ENCODE peak calls at places on chromosomes 2 and 18, in five cellular contexts. F is CD8-positive, alpha-beta T cell; A is GM23338; M is BE2C; X is fibroblast of lung. L is an unnamed sample.

GRCh38 chr18:1133541-1133940 is 228.9 kb downstream of the ADCYAP1 start:
- DNase-seq in M (no peak), X (no peak), A (peak; percentile 19), F (no peak), L (no peak)

GRCh38 chr2:220279372-220279771 is 651.9 kb downstream of the SLC4A3 start:
- DNase-seq in A (no peak), F (no peak), X (peak; percentile 96), M (no peak), L (peak; percentile 96)

GRCh38 chr2:170588729-170589128 is 126.4 kb upstream of the SP5 start:
- DNase-seq in X (no peak), F (no peak), M (no peak), A (no peak), L (no peak)

GRCh38 chr2:197309369-197310231 is 980 bp downstream of the ANKRD44 start:
- DNase-seq in A (peak; percentile 63), M (peak; percentile 37), F (no peak), X (no peak), L (no peak)

GRCh38 chr2:127674241-127675209 is 805 bp downstream of the LIMS2 start:
- DNase-seq in A (peak; percentile 47), F (no peak), M (no peak), X (no peak), L (no peak)

GRCh38 chr2:105521176-105521575 is 122.3 kb upstream of the FHL2 start:
- DNase-seq in A (peak; percentile 47), X (no peak), F (no peak), M (no peak), L (peak; percentile 50)

GRCh38 chr18:80250740-80251364 is 3.5 kb upstream of the PARD6G start:
- DNase-seq in F (no peak), A (no peak), X (no peak), M (no peak), L (no peak)

GRCh38 chr18:36089001-36089400 is 21.6 kb upstream of the RPRD1A start:
- DNase-seq in X (no peak), M (no peak), F (no peak), A (no peak), L (no peak)

GRCh38 chr2:85134255-85135065 is 1.3 kb downstream of the TCF7L1 start:
- DNase-seq in X (peak; percentile 56), M (no peak), F (no peak), A (peak; percentile 65), L (peak; percentile 26)

GRCh38 chr2:70113396-70114100 is 26.3 kb downstream of the PCBP1 start:
- DNase-seq in A (no peak), X (no peak), F (no peak), M (no peak), L (no peak)

GRCh38 chr2:14516844-14517243 is 115.7 kb upstream of the LRATD1 start:
- DNase-seq in A (no peak), M (no peak), X (peak; percentile 96), F (no peak), L (peak; percentile 96)

GRCh38 chr18:53944721-53945120 is 279.7 kb downstream of the MBD2 start:
- DNase-seq in A (peak; percentile 60), F (no peak), X (no peak), M (no peak), L (peak; percentile 6)

GRCh38 chr18:45997689-45998088 is 30.6 kb upstream of the EPG5 start:
- DNase-seq in M (no peak), X (no peak), A (peak; percentile 17), F (no peak), L (no peak)

GRCh38 chr18:54806526-54806925 is 21.8 kb upstream of the RAB27B start:
- DNase-seq in M (no peak), A (no peak), F (no peak), X (peak; percentile 64), L (peak; percentile 54)

GRCh38 chr2:86300496-86300895 is 36.9 kb downstream of the REEP1 start:
- DNase-seq in F (no peak), A (no peak), X (no peak), M (peak; percentile 14), L (peak; percentile 20)

GRCh38 chr18:74669136-74669798 is 71.6 kb downstream of the ZNF407 start:
- DNase-seq in M (no peak), F (no peak), X (no peak), A (no peak), L (no peak)

GRCh38 chr2:207930747-207931146 is 94.6 kb downstream of the PLEKHM3 start:
- DNase-seq in F (no peak), X (no peak), A (peak; percentile 25), M (peak; percentile 38), L (no peak)

GRCh38 chr2:121326628-121327027 is 41.6 kb upstream of the TFCP2L1 start:
- DNase-seq in A (no peak), M (no peak), X (no peak), F (no peak), L (no peak)

GRCh38 chr18:54263904-54264336 is 5.4 kb upstream of the POLI start:
- DNase-seq in X (no peak), M (no peak), A (no peak), F (no peak), L (no peak)

GRCh38 chr18:48860276-48861180 is 90.2 kb downstream of the SMAD7 start:
- DNase-seq in A (peak; percentile 54), X (no peak), F (no peak), M (no peak), L (no peak)

GRCh38 chr18:5662586-5663090 is 118.8 kb upstream of the EPB41L3 start:
- DNase-seq in A (no peak), M (no peak), X (peak; percentile 64), F (no peak), L (no peak)

GRCh38 chr2:238231251-238231793 is 8.5 kb downstream of the HES6 start:
- DNase-seq in X (peak; percentile 54), M (no peak), F (peak; percentile 61), A (peak; percentile 90), L (peak; percentile 70)

GRCh38 chr2:181124499-181124898 is 144.1 kb downstream of the UBE2E3 start:
- DNase-seq in A (peak; percentile 11), F (no peak), M (no peak), X (peak; percentile 41), L (peak; percentile 8)

GRCh38 chr2:214069254-214069653 is 341.6 kb upstream of the VWC2L start:
- DNase-seq in M (peak; percentile 61), X (peak; percentile 95), A (no peak), F (no peak), L (peak; percentile 95)

GRCh38 chr2:151767536-151767935 is 33.3 kb upstream of the NEB start:
- DNase-seq in X (peak; percentile 14), M (no peak), F (no peak), A (no peak), L (no peak)

GRCh38 chr18:61541673-61542072 is 208.4 kb downstream of the CDH20 start:
- DNase-seq in F (no peak), X (no peak), M (no peak), A (no peak), L (no peak)

GRCh38 chr18:29711931-29712330 is 1330.6 kb downstream of the DSC3 start:
- DNase-seq in F (no peak), A (peak; percentile 91), X (no peak), M (no peak), L (no peak)

GRCh38 chr18:41745166-41746049 is 209.6 kb upstream of the PIK3C3 start:
- DNase-seq in A (peak; percentile 82), F (no peak), X (peak; percentile 38), M (peak; percentile 16), L (peak; percentile 30)

GRCh38 chr2:84495539-84496146 is 20.7 kb upstream of the DNAH6 start:
- DNase-seq in F (no peak), X (peak; percentile 63), M (no peak), A (peak; percentile 77), L (peak; percentile 80)

GRCh38 chr2:72916743-72917137 is 579 bp upstream of the EMX1 start:
- DNase-seq in A (peak; percentile 45), F (no peak), X (no peak), M (no peak), L (no peak)

GRCh38 chr2:125658583-125658982 is 997.4 kb upstream of the GYPC start:
- DNase-seq in X (no peak), A (no peak), M (no peak), F (no peak), L (no peak)

GRCh38 chr18:9968081-9968848 is 54.4 kb downstream of the VAPA start:
- DNase-seq in M (no peak), X (peak; percentile 36), F (no peak), A (no peak), L (no peak)
- H3K4me3 ChIP-seq in M (no peak overlapping the region), X (no peak overlapping the region), F (no peak overlapping the region), A (no peak overlapping the region), L (no peak overlapping the region)

DNA sequence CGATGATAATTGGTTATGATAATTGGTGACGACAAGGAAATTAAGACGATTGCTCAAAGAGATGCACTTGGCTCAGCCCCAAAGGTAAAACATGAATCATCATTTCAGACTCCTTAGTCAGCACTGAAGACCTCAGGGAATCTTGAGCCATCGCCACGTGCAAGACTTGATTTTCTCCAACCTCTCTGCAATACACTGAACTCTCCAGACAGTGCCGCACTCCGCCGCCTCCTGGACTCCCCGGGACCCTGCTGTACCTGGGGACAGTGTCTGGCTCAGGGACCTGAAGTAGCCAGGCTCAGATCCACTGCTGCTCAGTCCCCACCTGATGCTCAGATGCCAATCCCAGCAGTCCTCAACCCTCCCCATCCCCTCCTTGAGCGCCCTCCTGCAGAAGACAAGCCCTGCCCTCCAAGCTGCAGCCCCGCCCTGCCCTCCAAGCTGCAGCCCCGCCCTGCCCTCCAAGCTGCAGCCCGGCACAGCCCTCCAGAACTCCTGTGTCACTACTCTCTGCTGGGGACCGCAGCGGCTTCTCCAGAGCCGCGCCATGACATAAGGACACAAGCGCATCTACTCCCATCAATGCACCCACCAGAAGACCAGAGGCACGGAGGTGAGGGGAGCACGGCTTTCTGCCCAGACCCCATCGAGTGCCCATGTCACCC is 1.1 kb downstream of the TMEM18 start:
- DNase-seq in X (peak; percentile 91), F (no peak), A (peak; percentile 79), M (peak; percentile 75), L (peak; percentile 95)
- TF ChIP-seq CTCF in X (peak; percentile 53), F (no peak), A (no peak), M (peak; percentile 40), L (peak; percentile 44)

DNA sequence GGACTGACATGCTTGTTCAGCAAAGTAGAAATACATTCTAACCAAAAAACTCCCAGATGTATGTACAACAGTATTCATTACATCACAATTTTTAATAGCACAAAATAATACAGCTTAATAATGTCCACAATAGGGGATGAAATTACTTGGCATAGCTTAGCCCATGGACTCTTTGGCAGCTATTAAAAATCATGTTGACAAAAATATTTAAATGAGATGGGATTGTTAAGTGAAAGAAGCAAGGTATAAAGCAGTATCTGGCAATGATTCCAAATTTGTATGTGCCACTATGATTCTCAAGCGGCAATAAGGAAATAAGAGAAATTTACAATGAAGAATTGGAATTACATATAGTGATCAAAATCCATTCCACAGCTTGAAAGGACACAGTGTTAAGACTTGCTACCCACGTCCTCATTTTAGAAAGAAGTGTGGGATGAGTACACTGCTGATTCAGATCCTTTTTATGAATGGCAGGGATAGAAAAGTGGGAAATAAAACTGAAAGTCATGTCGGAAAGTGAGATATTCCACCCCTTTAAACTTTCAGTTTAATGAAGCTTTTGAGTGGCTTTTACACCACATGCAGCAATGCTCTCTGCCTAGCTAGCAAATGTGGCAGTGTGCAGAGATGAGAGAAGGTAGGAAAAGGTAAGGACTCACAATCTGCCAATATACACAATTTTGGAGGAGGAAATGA is 2.4 kb downstream of the GAREM1 start:
- DNase-seq in X (peak; percentile 1), M (no peak), F (no peak), A (no peak), L (peak; percentile 5)
- H3K4me3 ChIP-seq in X (peak overlapping the region; percentile 50), M (no peak overlapping the region), F (no peak overlapping the region), A (no peak overlapping the region), L (peak overlapping the region; percentile 26)

DNA sequence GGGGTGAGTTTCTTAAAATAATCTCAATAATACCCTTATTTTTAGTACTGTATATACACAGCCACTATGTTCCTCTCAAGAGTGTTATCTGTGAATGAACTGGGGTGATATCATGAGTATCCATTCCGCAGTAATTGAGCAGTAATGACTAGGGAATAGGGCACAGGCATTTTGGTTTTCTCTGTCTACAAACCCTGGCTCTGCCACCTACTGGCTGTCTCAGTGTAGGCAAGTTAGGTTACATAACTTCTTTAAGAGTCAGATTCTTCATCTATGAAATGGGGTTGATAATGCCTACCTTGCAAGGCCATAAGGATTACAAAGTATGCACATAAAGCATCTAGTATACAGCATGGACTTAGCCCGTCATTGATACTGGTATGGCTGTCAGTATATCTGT is 555.8 kb downstream of the NRXN1 start:
- DNase-seq in X (no peak), A (peak; percentile 60), M (no peak), F (no peak), L (no peak)
- TF ChIP-seq CTCF in X (no peak), A (peak; percentile 72), M (peak; percentile 34), F (no peak), L (no peak)